ENCODE peak calls at places on chromosomes 13 and 19, in ten cellular contexts. B, O, Y, C, Z, W, J, A, H and T are unnamed samples. For H3K4me1, the result is how much of the 10 kb centered on the place peaks cover.

GRCh38 chr19:9535934-9536333 is 2.5 kb downstream of the ZNF426 start:
- DNase-seq in B (no peak), O (no peak), Y (no peak), C (no peak), Z (no peak), W (no peak), J (no peak), A (no peak), H (no peak), T (no peak)

GRCh38 chr13:33263976-33264619 is 21.5 kb downstream of the STARD13 start:
- DNase-seq in B (no peak), O (no peak), Y (no peak), C (no peak), Z (no peak), W (no peak), J (no peak), A (no peak), H (no peak), T (no peak)

GRCh38 chr13:67635754-67636153 is 405.6 kb upstream of the PCDH9 start:
- DNase-seq in B (no peak), O (no peak), Y (no peak), C (no peak), Z (no peak), W (no peak), J (no peak), A (no peak), H (no peak), T (no peak)

GRCh38 chr13:24511824-24512207 is 762 bp downstream of the PARP4 start:
- DNase-seq in B (no peak), O (no peak), Y (no peak), C (no peak), Z (peak), W (no peak), J (no peak), A (no peak), H (no peak), T (no peak)

GRCh38 chr13:60167121-60167520 is 3.4 kb upstream of the DIAPH3 start:
- DNase-seq in B (no peak), O (no peak), Y (no peak), C (no peak), Z (no peak), W (no peak), J (no peak), A (no peak), H (no peak), T (no peak)

GRCh38 chr19:1064661-1065605 is 2.0 kb upstream of the ARHGAP45 start:
- DNase-seq in B (peak), O (no peak), Y (no peak), C (peak), Z (peak), W (peak), J (peak), A (peak), H (peak), T (no peak)

GRCh38 chr19:4678881-4679379 is 8.8 kb upstream of the MYDGF start:
- DNase-seq in B (no peak), O (no peak), Y (no peak), C (peak), Z (peak), W (peak), J (peak), A (no peak), H (no peak), T (peak)

GRCh38 chr13:21583496-21583895 is 20.5 kb downstream of the MICU2 start:
- DNase-seq in B (no peak), O (no peak), Y (no peak), C (no peak), Z (no peak), W (peak), J (peak), A (no peak), H (no peak), T (peak)

GRCh38 chr19:50501186-50501567 is 9.8 kb downstream of the JOSD2 start:
- DNase-seq in B (peak), O (no peak), Y (no peak), C (peak), Z (no peak), W (no peak), J (no peak), A (no peak), H (no peak), T (no peak)

GRCh38 chr13:114226699-114227323 is 7.9 kb upstream of the CDC16 start:
- DNase-seq in B (peak), O (peak), Y (peak), C (peak), Z (peak), W (peak), J (peak), A (peak), H (peak), T (peak)

GRCh38 chr13:49219647-49220034 is 497 bp upstream of the MLNR start:
- DNase-seq in B (no peak), O (no peak), Y (no peak), C (no peak), Z (peak), W (no peak), J (peak), A (peak), H (no peak), T (no peak)

GRCh38 chr19:23943411-23943810 is 28.7 kb downstream of the ZNF726 start:
- DNase-seq in B (no peak), O (no peak), Y (no peak), C (no peak), Z (no peak), W (no peak), J (no peak), A (no peak), H (no peak), T (no peak)

GRCh38 chr13:113410472-113411201 is 42.7 kb downstream of the ADPRHL1 start:
- DNase-seq in B (peak), O (peak), Y (peak), C (peak), Z (peak), W (peak), J (no peak), A (peak), H (no peak), T (peak)

GRCh38 chr19:12785431-12786011 is 5.8 kb upstream of the JUNB start:
- DNase-seq in B (no peak), O (no peak), Y (no peak), C (no peak), Z (peak), W (no peak), J (no peak), A (no peak), H (peak), T (no peak)

GRCh38 chr13:106104281-106104901 is 431.1 kb downstream of the EFNB2 start:
- DNase-seq in B (no peak), O (no peak), Y (no peak), C (no peak), Z (no peak), W (peak), J (no peak), A (peak), H (no peak), T (peak)

GRCh38 chr19:50666346-50667176 is 17.3 kb downstream of the C19orf81 start:
- DNase-seq in B (no peak), O (no peak), Y (no peak), C (no peak), Z (no peak), W (no peak), J (no peak), A (no peak), H (no peak), T (no peak)

GRCh38 chr19:50720921-50721291 is 1.3 kb upstream of the SHANK1 start:
- DNase-seq in B (no peak), O (no peak), Y (no peak), C (no peak), Z (no peak), W (no peak), J (no peak), A (no peak), H (no peak), T (no peak)

GRCh38 chr13:97809576-97809975 is 143.9 kb upstream of the IPO5 start:
- DNase-seq in B (no peak), O (no peak), Y (no peak), C (no peak), Z (no peak), W (peak), J (no peak), A (no peak), H (no peak), T (no peak)

GRCh38 chr13:97287047-97287383 is 64.9 kb downstream of the MBNL2 start:
- DNase-seq in B (no peak), O (no peak), Y (no peak), C (no peak), Z (no peak), W (no peak), J (no peak), A (no peak), H (no peak), T (no peak)

GRCh38 chr19:16851031-16851712 is 22.0 kb downstream of the SIN3B start:
- DNase-seq in B (peak), O (no peak), Y (no peak), C (no peak), Z (no peak), W (peak), J (no peak), A (no peak), H (no peak), T (no peak)

GRCh38 chr13:96011291-96011875 is 41.8 kb downstream of the UGGT2 start:
- DNase-seq in B (no peak), O (no peak), Y (no peak), C (no peak), Z (no peak), W (peak), J (no peak), A (no peak), H (no peak), T (no peak)

GRCh38 chr13:62678039-62678438 is 1262.4 kb upstream of the PCDH20 start:
- DNase-seq in B (no peak), O (no peak), Y (no peak), C (no peak), Z (no peak), W (no peak), J (no peak), A (no peak), H (no peak), T (no peak)

GRCh38 chr13:44819245-44819644 is 170.0 kb downstream of the NUFIP1 start:
- DNase-seq in B (no peak), O (no peak), Y (no peak), C (no peak), Z (no peak), W (peak), J (no peak), A (no peak), H (no peak), T (no peak)

GRCh38 chr13:101209206-101209893 is 207.0 kb downstream of the NALCN start:
- DNase-seq in B (no peak), O (no peak), Y (no peak), C (no peak), Z (no peak), W (no peak), J (no peak), A (no peak), H (no peak), T (no peak)

GRCh38 chr19:47122359-47123335 is 8.0 kb upstream of the SAE1 start:
- DNase-seq in B (no peak), O (no peak), Y (no peak), C (no peak), Z (no peak), W (peak), J (no peak), A (peak), H (no peak), T (peak)

GRCh38 chr19:18152817-18153554 is at the start of gene PIK3R2:
- DNase-seq in B (peak), O (peak), Y (peak), C (peak), Z (peak), W (peak), J (peak), A (peak), H (peak), T (peak)

GRCh38 chr13:91313103-91313502 is 34.4 kb upstream of the MIR17HG start:
- DNase-seq in B (no peak), O (no peak), Y (no peak), C (no peak), Z (peak), W (peak), J (no peak), A (no peak), H (no peak), T (no peak)

GRCh38 chr19:38648789-38649304 is 1.4 kb downstream of the ACTN4 start:
- DNase-seq in B (no peak), O (no peak), Y (no peak), C (no peak), Z (no peak), W (no peak), J (no peak), A (no peak), H (no peak), T (no peak)

GRCh38 chr19:38649305-38650179 is 2.1 kb downstream of the ACTN4 start:
- DNase-seq in B (no peak), O (no peak), Y (no peak), C (peak), Z (no peak), W (no peak), J (no peak), A (no peak), H (no peak), T (no peak)

GRCh38 chr19:38647966-38648788 is 728 bp downstream of the ACTN4 start:
- DNase-seq in B (no peak), O (no peak), Y (no peak), C (no peak), Z (no peak), W (no peak), J (no peak), A (no peak), H (no peak), T (no peak)

GRCh38 chr19:38650911-38651584 is 3.6 kb downstream of the ACTN4 start:
- DNase-seq in B (no peak), O (no peak), Y (no peak), C (no peak), Z (no peak), W (peak), J (no peak), A (peak), H (no peak), T (no peak)

GRCh38 chr19:38650180-38650775 is 2.8 kb downstream of the ACTN4 start:
- DNase-seq in B (no peak), O (no peak), Y (no peak), C (no peak), Z (no peak), W (no peak), J (no peak), A (no peak), H (no peak), T (no peak)
- H3K4me1 ChIP-seq in B (under half), O (under half), Y (under half), C (half or more), Z (half or more), W (under half), J (under half), A (half or more), H (under half), T (under half)

GRCh38 chr19:15247107-15248014 is 15.1 kb upstream of the EPHX3 start:
- DNase-seq in B (peak), O (no peak), Y (no peak), C (no peak), Z (no peak), W (no peak), J (no peak), A (no peak), H (no peak), T (no peak)

GRCh38 chr19:15244808-15245207 is 12.6 kb upstream of the EPHX3 start:
- DNase-seq in B (no peak), O (no peak), Y (no peak), C (no peak), Z (no peak), W (no peak), J (no peak), A (no peak), H (no peak), T (no peak)

GRCh38 chr19:15246198-15246481 is 13.9 kb upstream of the EPHX3 start:
- DNase-seq in B (no peak), O (no peak), Y (no peak), C (no peak), Z (no peak), W (no peak), J (no peak), A (no peak), H (no peak), T (no peak)

GRCh38 chr19:15244106-15244803 is 12.0 kb upstream of the EPHX3 start:
- DNase-seq in B (no peak), O (no peak), Y (no peak), C (no peak), Z (no peak), W (no peak), J (no peak), A (no peak), H (no peak), T (no peak)

GRCh38 chr19:15245370-15246197 is 13.3 kb upstream of the EPHX3 start:
- DNase-seq in B (no peak), O (no peak), Y (no peak), C (no peak), Z (no peak), W (no peak), J (no peak), A (no peak), H (no peak), T (no peak)
- H3K4me1 ChIP-seq in B (under half), O (under half), Y (under half), C (under half), Z (under half), W (under half), J (under half), A (under half), H (under half), T (under half)

GRCh38 chr13:99266827-99267226 is 8.6 kb upstream of the GPR18 start:
- DNase-seq in B (no peak), O (no peak), Y (no peak), C (no peak), Z (no peak), W (no peak), J (no peak), A (peak), H (no peak), T (no peak)
- H3K4me1 ChIP-seq in B (under half), O (under half), Y (under half), C (under half), Z (under half), W (under half), J (under half), A (under half), H (under half), T (under half)

DNA sequence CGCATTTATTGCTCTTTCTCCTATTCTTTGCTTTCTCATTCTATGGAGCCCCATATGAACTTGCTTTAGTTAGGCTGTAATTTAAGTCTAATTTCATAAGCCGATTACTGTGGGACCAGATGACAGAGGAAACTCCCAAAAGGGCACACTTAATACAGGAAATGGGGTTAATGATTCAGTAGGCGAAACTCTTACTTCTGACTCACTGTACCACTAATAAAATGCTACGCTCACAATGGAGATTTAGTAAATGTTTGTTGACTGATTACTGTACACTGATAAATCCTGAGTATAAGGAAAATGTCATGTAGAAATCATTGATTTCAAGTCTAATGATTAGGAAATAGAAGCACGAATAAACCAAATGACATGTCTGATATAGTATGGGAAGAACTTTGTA is 276.4 kb downstream of the KLF5 start:
- DNase-seq in B (no peak), O (no peak), Y (no peak), C (no peak), Z (no peak), W (peak), J (no peak), A (no peak), H (no peak), T (peak)
- H3K4me1 ChIP-seq in B (under half), O (under half), Y (under half), C (under half), Z (under half), W (under half), J (under half), A (under half), H (under half), T (under half)

GRCh38 chr19:15280915-15281683 is 48.9 kb upstream of the EPHX3 start:
- DNase-seq in B (peak), O (no peak), Y (no peak), C (peak), Z (peak), W (peak), J (no peak), A (no peak), H (no peak), T (peak)

GRCh38 chr19:15274477-15274876 is 42.2 kb upstream of the EPHX3 start:
- DNase-seq in B (no peak), O (no peak), Y (no peak), C (peak), Z (no peak), W (no peak), J (no peak), A (no peak), H (no peak), T (no peak)

GRCh38 chr19:15279326-15279904 is 47.2 kb upstream of the EPHX3 start:
- DNase-seq in B (no peak), O (no peak), Y (no peak), C (no peak), Z (no peak), W (no peak), J (no peak), A (no peak), H (no peak), T (no peak)

GRCh38 chr19:15280048-15280725 is 47.9 kb upstream of the EPHX3 start:
- DNase-seq in B (no peak), O (no peak), Y (no peak), C (peak), Z (no peak), W (no peak), J (no peak), A (no peak), H (no peak), T (peak)

GRCh38 chr19:15276620-15277019 is 44.4 kb upstream of the EPHX3 start:
- DNase-seq in B (no peak), O (no peak), Y (no peak), C (no peak), Z (no peak), W (no peak), J (no peak), A (no peak), H (no peak), T (no peak)
- H3K4me1 ChIP-seq in B (under half), O (half or more), Y (under half), C (half or more), Z (half or more), W (under half), J (under half), A (under half), H (half or more), T (under half)

DNA sequence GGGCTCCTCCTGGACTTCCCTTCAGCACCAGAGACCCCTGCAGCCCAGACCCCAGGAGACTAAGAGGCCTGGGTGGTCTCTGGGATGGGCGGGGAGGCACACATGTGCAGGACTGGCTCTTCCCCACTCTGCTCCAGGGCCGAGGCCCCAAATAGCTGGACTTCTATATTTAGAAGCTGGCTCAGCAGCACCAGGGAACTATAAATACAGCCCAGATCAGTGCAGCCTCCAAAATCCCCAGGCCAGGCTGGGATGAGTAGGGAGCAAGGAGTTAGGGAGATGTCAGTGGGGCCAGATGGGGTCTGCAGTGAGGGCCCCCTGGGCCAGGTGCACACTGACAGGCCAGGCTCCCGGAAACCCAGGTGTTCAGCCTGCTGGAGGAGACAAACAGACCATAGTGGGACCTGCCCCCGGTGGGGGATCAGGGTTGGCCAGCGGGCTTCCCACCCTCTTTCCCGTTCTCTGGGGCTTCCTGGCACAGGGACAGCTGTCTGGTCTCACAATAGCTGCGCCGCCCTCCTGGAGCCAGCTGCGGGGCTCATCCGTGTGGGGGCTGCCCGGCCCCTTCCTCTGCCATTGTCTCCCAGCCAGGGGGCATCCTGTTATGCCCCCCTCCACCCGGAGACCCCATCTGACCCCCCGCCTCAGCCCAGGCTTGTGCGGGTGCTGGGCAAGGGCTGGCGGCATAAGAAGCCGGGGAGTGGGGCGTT is 5.5 kb upstream of the ADGRE5 start:
- DNase-seq in B (peak), O (no peak), Y (peak), C (peak), Z (peak), W (no peak), J (no peak), A (no peak), H (no peak), T (peak)
- H3K4me1 ChIP-seq in B (under half), O (under half), Y (under half), C (under half), Z (under half), W (under half), J (under half), A (under half), H (half or more), T (under half)

GRCh38 chr13:75771818-75772217 is 135.7 kb downstream of the LMO7 start:
- DNase-seq in B (no peak), O (no peak), Y (no peak), C (no peak), Z (no peak), W (peak), J (no peak), A (no peak), H (no peak), T (peak)
- H3K4me1 ChIP-seq in B (under half), O (under half), Y (under half), C (half or more), Z (under half), W (under half), J (under half), A (under half), H (under half), T (under half)

GRCh38 chr13:41015920-41016319 is 3.2 kb downstream of the ELF1 start:
- DNase-seq in B (no peak), O (no peak), Y (no peak), C (no peak), Z (no peak), W (no peak), J (no peak), A (no peak), H (no peak), T (no peak)
- H3K4me1 ChIP-seq in B (under half), O (under half), Y (under half), C (under half), Z (under half), W (under half), J (under half), A (under half), H (under half), T (under half)

DNA sequence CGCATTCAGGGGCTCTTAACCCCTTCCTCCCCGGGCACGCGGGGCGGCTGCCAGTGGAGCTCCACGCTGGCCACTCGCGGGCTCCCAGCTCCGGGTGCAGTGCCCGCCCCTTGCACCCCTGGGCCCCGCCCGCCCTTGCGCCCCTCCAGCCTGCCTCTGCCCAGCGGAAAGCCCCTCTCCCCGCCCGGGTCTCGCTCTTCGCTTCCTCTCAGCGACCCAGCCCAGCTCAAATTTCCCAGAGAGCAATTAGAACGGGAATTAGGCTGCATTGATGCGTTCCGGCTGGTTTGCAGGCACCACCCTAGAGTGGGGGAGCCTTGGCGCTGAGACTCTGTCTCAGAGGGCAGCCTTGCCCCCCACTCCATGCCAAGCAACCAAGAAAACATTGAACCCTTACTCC is 1.8 kb upstream of the GSX1 start:
- DNase-seq in B (no peak), O (no peak), Y (no peak), C (no peak), Z (no peak), W (no peak), J (no peak), A (no peak), H (no peak), T (no peak)
- H3K4me1 ChIP-seq in B (under half), O (under half), Y (under half), C (under half), Z (under half), W (under half), J (under half), A (under half), H (under half), T (under half)